ENCODE peak calls at places on chromosomes 11 and 22, in six cellular contexts. K is psoas muscle, A is keratinocyte, P is HCT116, U is left ventricle myocardium inferior, Y is bronchial epithelial cell. J is an unnamed sample. For H3K36me3, the result is how much of the 10 kb centered on the place peaks cover.

GRCh38 chr11:3604169-3604568 is 37.6 kb downstream of the ART5 start:
- DNase-seq in K (no peak), A (no peak), P (no peak), U (no peak), Y (no peak), J (no peak)

GRCh38 chr11:18105086-18105801 is 638 bp downstream of the SAAL1 start:
- DNase-seq in K (no peak), A (no peak), P (no peak), U (no peak), Y (no peak), J (no peak)

GRCh38 chr11:62116458-62116857 is 7.4 kb upstream of the INCENP start:
- DNase-seq in K (no peak), A (no peak), P (no peak), U (no peak), Y (no peak), J (no peak)

GRCh38 chr11:28110839-28111235 is 2.6 kb downstream of the METTL15 start:
- DNase-seq in K (no peak), A (no peak), P (no peak), U (no peak), Y (peak), J (no peak)

GRCh38 chr11:63762662-63763505 is 5.7 kb downstream of the ZFTA start:
- DNase-seq in K (peak), A (no peak), P (no peak), U (peak), Y (no peak), J (no peak)

GRCh38 chr11:132158091-132158490 is 787.7 kb downstream of the NTM start:
- DNase-seq in K (no peak), A (no peak), P (no peak), U (no peak), Y (peak), J (no peak)

GRCh38 chr22:38655532-38656255 is 498 bp downstream of the FAM227A start:
- DNase-seq in K (peak), A (no peak), P (no peak), U (no peak), Y (no peak), J (no peak)

GRCh38 chr11:1514349-1515061 is 27.9 kb upstream of the MOB2 start:
- DNase-seq in K (peak), A (no peak), P (no peak), U (peak), Y (no peak), J (no peak)

GRCh38 chr11:100741866-100742625 is 55.0 kb downstream of the ARHGAP42 start:
- DNase-seq in K (no peak), A (no peak), P (no peak), U (no peak), Y (no peak), J (no peak)

GRCh38 chr11:105367129-105367528 is 227.6 kb upstream of the CARD18 start:
- DNase-seq in K (no peak), A (no peak), P (no peak), U (no peak), Y (peak), J (no peak)

GRCh38 chr11:14687943-14688627 is 44.5 kb downstream of the PDE3B start:
- DNase-seq in K (no peak), A (no peak), P (no peak), U (no peak), Y (no peak), J (no peak)

GRCh38 chr11:30254307-30255298 is 23.8 kb downstream of the FSHB start:
- DNase-seq in K (no peak), A (no peak), P (no peak), U (no peak), Y (no peak), J (no peak)

GRCh38 chr22:50060441-50061140 is 2.5 kb upstream of the TTLL8 start:
- DNase-seq in K (no peak), A (no peak), P (no peak), U (no peak), Y (no peak), J (no peak)

GRCh38 chr11:26551186-26551801 is 20.8 kb downstream of the MUC15 start:
- DNase-seq in K (no peak), A (no peak), P (no peak), U (no peak), Y (peak), J (no peak)

GRCh38 chr22:29044657-29045176 is 16.9 kb downstream of the C22orf31 start:
- DNase-seq in K (peak), A (no peak), P (no peak), U (no peak), Y (peak), J (no peak)

DNA sequence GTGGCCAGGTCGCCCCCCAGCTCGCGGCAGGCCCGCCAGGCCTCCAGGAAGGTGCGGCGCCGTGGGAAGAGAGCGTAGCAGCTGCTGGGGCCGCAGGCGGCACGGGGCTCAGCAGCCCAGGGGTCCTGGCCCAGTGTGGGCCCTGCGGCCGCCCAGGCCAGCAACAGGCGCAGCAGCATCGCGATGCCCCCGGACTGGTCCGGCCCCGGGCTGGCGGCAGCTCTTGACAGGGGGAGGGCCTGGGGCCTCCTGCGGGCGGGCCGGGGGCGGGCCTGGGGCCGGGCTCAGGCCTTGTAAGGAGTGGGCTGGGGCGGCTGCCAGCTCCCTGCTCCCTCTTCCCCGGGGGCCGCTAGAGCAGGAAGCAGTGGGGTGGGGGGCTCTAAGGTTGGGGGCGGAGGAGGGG is at the start of gene CD248:
- DNase-seq in K (peak), A (no peak), P (no peak), U (peak), Y (no peak), J (no peak)
- H3K4me3 ChIP-seq in K (peak), A (no peak), P (no peak), U (peak), Y (no peak), J (no peak)

GRCh38 chr11:55726715-55727324 is 46.4 kb upstream of the OR5D13 start:
- DNase-seq in K (no peak), A (no peak), P (no peak), U (no peak), Y (no peak), J (no peak)
- TF ChIP-seq CTCF in K (no peak), A (no peak), P (peak), U (no peak), Y (no peak), J (no peak)

GRCh38 chr22:17806437-17806836 is 32.2 kb upstream of the BID start:
- DNase-seq in K (no peak), A (no peak), P (no peak), U (no peak), Y (no peak), J (no peak)
- H3K36me3 ChIP-seq in K (half or more), A (under half), P (under half), U (half or more), Y (under half), J (under half)

GRCh38 chr11:109109916-109110315 is 312.1 kb upstream of the C11orf87 start:
- DNase-seq in K (no peak), A (no peak), P (no peak), U (no peak), Y (no peak), J (no peak)

GRCh38 chr11:109109150-109109549 is 312.8 kb upstream of the C11orf87 start:
- DNase-seq in K (no peak), A (no peak), P (no peak), U (no peak), Y (no peak), J (no peak)

DNA sequence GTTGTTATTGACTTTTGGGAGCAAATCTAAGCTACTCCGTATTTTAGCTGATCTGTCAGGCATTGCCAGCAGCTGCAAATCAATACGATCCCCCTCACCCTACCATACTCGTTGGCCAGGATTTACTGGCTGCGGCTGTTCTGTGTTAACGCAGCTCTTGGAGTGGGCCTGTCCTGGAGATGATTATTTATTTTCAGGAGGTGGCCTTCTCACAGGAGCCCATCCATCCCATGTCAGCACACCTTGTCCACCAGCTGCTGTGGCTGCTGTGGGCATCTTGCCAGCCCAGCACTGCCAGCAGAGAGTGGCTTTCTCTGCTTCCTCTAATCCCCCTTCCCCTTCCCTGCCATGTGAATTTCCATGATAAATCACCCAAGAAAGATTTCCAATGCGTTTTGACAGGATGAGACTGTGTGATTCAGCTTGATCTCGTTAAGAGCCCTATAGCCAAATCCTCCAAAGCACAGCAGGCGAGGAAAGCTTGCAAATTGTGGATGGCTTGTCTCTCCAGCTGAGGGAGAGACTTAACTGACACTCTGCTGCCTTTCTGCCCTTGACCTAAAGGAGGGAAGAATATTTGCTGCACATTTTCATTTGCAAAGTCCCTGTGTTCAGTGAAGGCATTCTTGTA is 309.1 kb upstream of the C11orf87 start:
- DNase-seq in K (no peak), A (no peak), P (no peak), U (no peak), Y (no peak), J (no peak)
- H3K4me3 ChIP-seq in K (no peak), A (no peak), P (no peak), U (no peak), Y (no peak), J (no peak)

DNA sequence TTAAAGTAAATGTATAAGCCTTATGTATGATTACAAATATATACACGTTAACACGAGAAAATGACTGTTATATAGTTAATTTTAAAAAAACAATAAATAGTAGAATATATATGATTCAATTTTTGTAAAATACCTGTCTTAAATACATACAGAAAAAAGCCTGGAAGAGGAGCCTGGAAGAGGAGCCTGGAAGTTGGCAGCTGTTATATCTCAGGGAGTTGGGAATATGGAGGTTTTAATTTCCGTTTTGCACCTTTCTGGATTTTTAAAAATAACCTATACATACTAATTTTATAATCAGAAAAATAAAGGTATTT is 111.6 kb downstream of the WT1 start:
- DNase-seq in K (no peak), A (no peak), P (no peak), U (no peak), Y (no peak), J (no peak)
- TF ChIP-seq CTCF in K (no peak), A (no peak), P (no peak), U (no peak), Y (no peak), J (no peak)

J was measured in kidney epithelial cell.